ENCODE peak calls at places on chromosomes 5 and 9, in eight cellular contexts. One of them, this sample, is unnamed.

GRCh38 chr5:73131711-73132428 is 11.5 kb downstream of the TMEM171 start:
- DNase-seq in HS-5: no peak
- DNase-seq in suprapubic skin: no peak
- DNase-seq in B cell: no peak
- DNase-seq in hypothalamus: no peak
- DNase-seq in AG08395: no peak
- DNase-seq in GDM1: no peak
- DNase-seq in midbrain: no peak
- DNase-seq in this sample: no peak

GRCh38 chr5:132334812-132335211 is 34.7 kb upstream of the SLC22A5 start:
- DNase-seq in GDM1: no peak
- DNase-seq in suprapubic skin: no peak
- DNase-seq in hypothalamus: no peak
- DNase-seq in midbrain: no peak
- DNase-seq in AG08395: no peak
- DNase-seq in B cell: no peak
- DNase-seq in HS-5: no peak
- DNase-seq in this sample: no peak

GRCh38 chr5:147971472-147971871 is 65.1 kb upstream of the C5orf46 start:
- DNase-seq in midbrain: no peak
- DNase-seq in AG08395: no peak
- DNase-seq in GDM1: no peak
- DNase-seq in B cell: no peak
- DNase-seq in suprapubic skin: no peak
- DNase-seq in HS-5: no peak
- DNase-seq in hypothalamus: no peak
- DNase-seq in this sample: no peak

GRCh38 chr5:43078956-43079355 is 38.8 kb upstream of the ANXA2R start:
- DNase-seq in hypothalamus: no peak
- DNase-seq in midbrain: no peak
- DNase-seq in AG08395: peak; percentile 84
- DNase-seq in HS-5: peak; percentile 90
- DNase-seq in GDM1: no peak
- DNase-seq in suprapubic skin: no peak
- DNase-seq in B cell: no peak
- DNase-seq in this sample: no peak

GRCh38 chr5:103327893-103328292 is 69.3 kb downstream of the MACIR start:
- DNase-seq in suprapubic skin: no peak
- DNase-seq in HS-5: no peak
- DNase-seq in B cell: no peak
- DNase-seq in AG08395: no peak
- DNase-seq in hypothalamus: no peak
- DNase-seq in midbrain: no peak
- DNase-seq in GDM1: no peak
- DNase-seq in this sample: no peak

GRCh38 chr5:1125030-1125357 is 13.1 kb upstream of the SLC12A7 start:
- DNase-seq in B cell: no peak
- DNase-seq in suprapubic skin: no peak
- DNase-seq in AG08395: no peak
- DNase-seq in hypothalamus: no peak
- DNase-seq in GDM1: no peak
- DNase-seq in midbrain: no peak
- DNase-seq in HS-5: no peak
- DNase-seq in this sample: no peak

GRCh38 chr9:99416007-99416406 is 193.9 kb downstream of the SEC61B start:
- DNase-seq in AG08395: peak; percentile 45
- DNase-seq in suprapubic skin: no peak
- DNase-seq in GDM1: no peak
- DNase-seq in HS-5: no peak
- DNase-seq in midbrain: no peak
- DNase-seq in B cell: no peak
- DNase-seq in hypothalamus: no peak
- DNase-seq in this sample: no peak

GRCh38 chr9:98780059-98780749 is 16.2 kb downstream of the ANKS6 start:
- DNase-seq in HS-5: no peak
- DNase-seq in midbrain: no peak
- DNase-seq in hypothalamus: no peak
- DNase-seq in AG08395: no peak
- DNase-seq in B cell: no peak
- DNase-seq in suprapubic skin: no peak
- DNase-seq in GDM1: no peak
- DNase-seq in this sample: peak; percentile 58

GRCh38 chr5:56270058-56270457 is 36.9 kb upstream of the ANKRD55 start:
- DNase-seq in B cell: no peak
- DNase-seq in midbrain: no peak
- DNase-seq in suprapubic skin: no peak
- DNase-seq in GDM1: no peak
- DNase-seq in hypothalamus: no peak
- DNase-seq in AG08395: no peak
- DNase-seq in HS-5: no peak
- DNase-seq in this sample: peak; percentile 14

GRCh38 chr5:177131711-177132503 is 1.7 kb upstream of the NSD1 start:
- DNase-seq in HS-5: no peak
- DNase-seq in AG08395: no peak
- DNase-seq in B cell: no peak
- DNase-seq in suprapubic skin: peak; percentile 67
- DNase-seq in GDM1: no peak
- DNase-seq in midbrain: peak; percentile 23
- DNase-seq in hypothalamus: no peak
- DNase-seq in this sample: no peak

GRCh38 chr5:63111891-63112290 is 533.3 kb downstream of the LRRC70 start:
- DNase-seq in suprapubic skin: no peak
- DNase-seq in hypothalamus: no peak
- DNase-seq in B cell: no peak
- DNase-seq in HS-5: no peak
- DNase-seq in midbrain: no peak
- DNase-seq in AG08395: no peak
- DNase-seq in GDM1: no peak
- DNase-seq in this sample: no peak

GRCh38 chr5:102554728-102555127 is 55.9 kb upstream of the SLCO6A1 start:
- DNase-seq in AG08395: no peak
- DNase-seq in hypothalamus: no peak
- DNase-seq in GDM1: no peak
- DNase-seq in B cell: no peak
- DNase-seq in midbrain: no peak
- DNase-seq in HS-5: no peak
- DNase-seq in suprapubic skin: no peak
- DNase-seq in this sample: no peak

GRCh38 chr9:131021785-131022184 is 12.8 kb downstream of the LAMC3 start:
- DNase-seq in hypothalamus: no peak
- DNase-seq in suprapubic skin: peak; percentile 40
- DNase-seq in AG08395: no peak
- DNase-seq in HS-5: no peak
- DNase-seq in midbrain: no peak
- DNase-seq in GDM1: no peak
- DNase-seq in B cell: no peak
- DNase-seq in this sample: no peak

GRCh38 chr5:146647656-146648199 is 131.7 kb upstream of the GPR151 start:
- DNase-seq in HS-5: no peak
- DNase-seq in hypothalamus: no peak
- DNase-seq in midbrain: no peak
- DNase-seq in suprapubic skin: no peak
- DNase-seq in B cell: no peak
- DNase-seq in AG08395: no peak
- DNase-seq in GDM1: no peak
- DNase-seq in this sample: peak; percentile 46

GRCh38 chr9:6123402-6123801 is 92.2 kb upstream of the IL33 start:
- DNase-seq in HS-5: no peak
- DNase-seq in hypothalamus: no peak
- DNase-seq in suprapubic skin: no peak
- DNase-seq in AG08395: no peak
- DNase-seq in B cell: no peak
- DNase-seq in midbrain: no peak
- DNase-seq in GDM1: no peak
- DNase-seq in this sample: no peak

GRCh38 chr9:69115621-69116020 is 58.5 kb upstream of the TJP2 start:
- DNase-seq in AG08395: peak; percentile 65
- DNase-seq in GDM1: no peak
- DNase-seq in HS-5: no peak
- DNase-seq in midbrain: no peak
- DNase-seq in B cell: no peak
- DNase-seq in hypothalamus: no peak
- DNase-seq in suprapubic skin: no peak
- DNase-seq in this sample: no peak

This sample was measured in G401.